ENCODE peak calls at places on chromosomes 6 and 20, in nine cellular contexts. H is upper lobe of left lung; K is left lung; D is body of pancreas; W is heart left ventricle; T is IMR-90; O is right lobe of liver; X is GM12878; Z is CD4-positive, CD25-positive, alpha-beta regulatory T cell. V is an unnamed sample. For H3K36me3 and H3K4me1, the result is how much of the 10 kb centered on the place peaks cover.

GRCh38 chr20:16526433-16527380 is 46.5 kb downstream of the KIF16B start:
- ATAC-seq in T (no peak), W (no peak), X (no peak), H (no peak), D (no peak), O (no peak), K (no peak), Z (no peak), V (no peak)

GRCh38 chr6:30163090-30163917 is at the start of gene TRIM15:
- ATAC-seq in Z (no peak), K (no peak), O (peak), X (peak), D (peak), T (no peak), W (no peak), H (no peak), V (no peak)

GRCh38 chr6:135163440-135163738 is 17.7 kb upstream of the MYB start:
- ATAC-seq in K (no peak), D (no peak), W (no peak), H (no peak), O (no peak), X (peak), T (no peak), Z (peak), V (no peak)

GRCh38 chr6:113774122-113774835 is 82.9 kb upstream of the MARCKS start:
- ATAC-seq in K (peak), W (peak), Z (no peak), T (peak), D (no peak), O (no peak), H (no peak), X (peak), V (no peak)

GRCh38 chr6:160391419-160392116 is 43.4 kb downstream of the SLC22A3 start:
- ATAC-seq in O (peak), D (no peak), T (peak), W (no peak), Z (no peak), K (no peak), H (no peak), X (no peak), V (peak)

GRCh38 chr6:111738631-111739030 is 133.0 kb upstream of the TRAF3IP2 start:
- ATAC-seq in D (no peak), X (peak), O (no peak), Z (no peak), W (no peak), T (no peak), H (no peak), K (no peak), V (no peak)

GRCh38 chr20:18986895-18987580 is 173.5 kb downstream of the SCP2D1 start:
- ATAC-seq in Z (no peak), T (no peak), H (no peak), X (no peak), D (no peak), W (no peak), O (no peak), K (no peak), V (peak)

GRCh38 chr20:12798286-12798685 is 210.5 kb upstream of the SPTLC3 start:
- ATAC-seq in Z (no peak), W (no peak), O (no peak), D (no peak), K (no peak), T (no peak), H (peak), X (no peak), V (no peak)

GRCh38 chr20:21381619-21382018 is 15.7 kb downstream of the NKX2-4 start:
- ATAC-seq in H (no peak), O (no peak), T (no peak), X (no peak), D (no peak), Z (no peak), W (no peak), K (no peak), V (no peak)
- H3K36me3 ChIP-seq in H (under half), O (under half), T (under half), X (under half), D (under half), Z (half or more), W (under half), K (under half), V (under half)

DNA sequence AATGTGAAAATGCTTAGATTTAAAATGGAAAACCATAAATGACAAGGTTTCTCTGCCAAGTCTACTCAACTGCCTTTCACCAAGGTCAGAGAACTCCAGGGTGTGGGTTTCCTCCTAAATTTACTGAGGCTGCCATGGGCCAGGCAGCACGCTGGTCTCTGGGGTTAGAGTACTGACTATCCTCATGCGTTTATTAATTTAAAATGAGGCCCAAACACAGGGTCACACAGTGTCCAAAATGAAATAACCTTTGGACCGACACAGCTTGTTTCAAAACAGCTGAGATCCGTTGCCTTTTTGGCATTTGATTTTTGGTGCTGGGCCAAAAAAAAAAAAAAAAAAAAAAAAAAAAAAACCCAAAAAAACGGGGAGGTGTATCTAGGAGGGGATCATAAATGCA is 14.6 kb upstream of the TOX2 start:
- ATAC-seq in D (no peak), W (no peak), Z (no peak), K (no peak), X (no peak), O (peak), T (peak), H (no peak), V (peak)
- H3K4me1 ChIP-seq in D (under half), W (under half), Z (under half), K (under half), X (under half), O (under half), T (under half), H (under half), V (under half)

GRCh38 chr6:122079906-122080305 is 319.5 kb upstream of the HSF2 start:
- ATAC-seq in Z (no peak), W (no peak), H (no peak), O (no peak), D (no peak), K (no peak), X (no peak), T (no peak), V (no peak)

GRCh38 chr6:122082370-122082769 is 317.1 kb upstream of the HSF2 start:
- ATAC-seq in K (no peak), X (no peak), H (no peak), D (no peak), T (no peak), Z (no peak), W (no peak), O (no peak), V (no peak)

GRCh38 chr6:122077603-122078002 is 321.8 kb upstream of the HSF2 start:
- ATAC-seq in X (peak), W (no peak), D (no peak), Z (no peak), K (no peak), T (no peak), O (no peak), H (no peak), V (no peak)

DNA sequence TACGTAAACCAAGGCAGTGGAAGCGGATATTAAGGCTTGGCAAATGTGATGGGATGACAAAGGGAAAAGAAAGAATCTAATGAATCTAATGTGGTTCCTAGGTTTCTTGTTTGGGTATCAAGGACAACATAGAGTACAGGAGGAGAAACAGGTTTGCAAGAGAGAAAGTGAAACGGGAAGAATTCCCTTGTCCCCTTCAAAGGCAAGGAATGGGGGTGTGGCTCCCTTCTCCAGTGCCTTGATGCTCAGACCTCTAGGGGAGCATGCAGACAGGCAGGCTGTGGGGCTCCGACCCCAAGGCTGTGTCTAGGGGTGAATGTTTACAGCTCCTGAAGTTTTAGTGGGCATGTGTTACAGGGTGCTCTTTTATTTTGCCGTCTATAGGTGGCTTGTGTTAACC is 317.5 kb upstream of the HSF2 start:
- ATAC-seq in Z (no peak), H (no peak), K (peak), W (no peak), X (no peak), T (no peak), D (no peak), O (no peak), V (no peak)
- H3K4me3 ChIP-seq in Z (no peak), H (no peak), K (no peak), W (no peak), X (no peak), T (no peak), D (no peak), O (no peak), V (no peak)

GRCh38 chr6:124466949-124467348 is 495.3 kb upstream of the RNF217 start:
- ATAC-seq in Z (no peak), T (no peak), D (no peak), O (no peak), W (no peak), X (no peak), H (no peak), K (no peak), V (no peak)
- H3K36me3 ChIP-seq in Z (under half), T (under half), D (under half), O (under half), W (under half), X (under half), H (under half), K (under half), V (under half)